ENCODE peak calls at places on chromosomes 12 and 14, in six cellular contexts. E, J, D, Y, K and X are unnamed samples. For H3K9me3, the result is how much of the 10 kb centered on the place peaks cover.

GRCh38 chr14:101022121-101022520 is 118.6 kb upstream of the RTL1 start:
- DNase-seq in D (no peak), K (peak), Y (no peak), E (peak), J (no peak), X (peak)

GRCh38 chr14:73640796-73641195 is 4.0 kb upstream of the DNAL1 start:
- DNase-seq in E (no peak), Y (no peak), J (no peak), D (no peak), K (no peak), X (no peak)

GRCh38 chr12:113003631-113004030 is 25.3 kb downstream of the OAS2 start:
- DNase-seq in Y (no peak), J (no peak), E (no peak), K (no peak), D (no peak), X (no peak)

GRCh38 chr12:644818-645552 is 18.3 kb downstream of the NINJ2 start:
- DNase-seq in Y (no peak), K (no peak), E (peak), D (no peak), J (no peak), X (no peak)

GRCh38 chr14:103550451-103551337 is 11.8 kb downstream of the BAG5 start:
- DNase-seq in K (no peak), D (no peak), Y (no peak), J (no peak), E (peak), X (no peak)

GRCh38 chr14:68307769-68308168 is 485.1 kb downstream of the ZFP36L1 start:
- DNase-seq in E (no peak), D (no peak), Y (no peak), K (no peak), J (no peak), X (no peak)

GRCh38 chr12:63706336-63706735 is 38.0 kb upstream of the DPY19L2 start:
- DNase-seq in D (no peak), K (no peak), J (no peak), E (no peak), Y (no peak), X (no peak)

GRCh38 chr14:32453857-32454810 is 125.0 kb downstream of the AKAP6 start:
- DNase-seq in E (no peak), K (no peak), Y (no peak), J (no peak), D (no peak), X (no peak)

GRCh38 chr12:234891-235415 is 21.0 kb upstream of the SLC6A12 start:
- DNase-seq in E (no peak), K (no peak), D (no peak), J (no peak), Y (no peak), X (peak)

GRCh38 chr14:90405755-90406154 is 8.9 kb downstream of the CALM1 start:
- DNase-seq in D (no peak), K (no peak), E (no peak), Y (no peak), J (no peak), X (no peak)

GRCh38 chr12:51371295-51371953 is 19.8 kb downstream of the GALNT6 start:
- DNase-seq in D (no peak), J (peak), K (peak), Y (peak), E (peak), X (no peak)

GRCh38 chr14:97336179-97336578 is 539.0 kb downstream of the VRK1 start:
- DNase-seq in Y (no peak), K (no peak), E (no peak), J (no peak), D (no peak), X (no peak)

GRCh38 chr14:101201535-101202125 is 298.1 kb upstream of the RTL1 start:
- DNase-seq in K (peak), E (peak), J (no peak), Y (no peak), D (no peak), X (peak)

GRCh38 chr14:53149656-53150319 is 3.3 kb downstream of the DDHD1 start:
- DNase-seq in D (no peak), K (no peak), J (no peak), Y (no peak), E (no peak), X (no peak)

GRCh38 chr12:111756681-111757080 is 10.1 kb upstream of the ALDH2 start:
- DNase-seq in K (no peak), E (no peak), D (peak), Y (no peak), J (no peak), X (no peak)

GRCh38 chr14:95452176-95452889 is 64.1 kb downstream of the SYNE3 start:
- DNase-seq in Y (peak), J (peak), K (no peak), E (no peak), D (no peak), X (no peak)

GRCh38 chr14:56855891-56856461 is 45.7 kb upstream of the OTX2 start:
- DNase-seq in Y (no peak), E (no peak), K (peak), J (no peak), D (no peak), X (no peak)

GRCh38 chr12:202081-202731 is 11.8 kb downstream of the SLC6A12 start:
- DNase-seq in E (no peak), D (peak), K (no peak), J (no peak), Y (no peak), X (no peak)

GRCh38 chr14:22561661-22562579 is 27.1 kb downstream of the DAD1 start:
- DNase-seq in Y (no peak), K (no peak), E (no peak), D (no peak), J (peak), X (no peak)

GRCh38 chr12:123135688-123136087 is 15.2 kb downstream of the PITPNM2 start:
- DNase-seq in J (no peak), E (no peak), K (no peak), Y (no peak), D (no peak), X (no peak)

GRCh38 chr12:88951177-88951576 is 370.9 kb upstream of the KITLG start:
- DNase-seq in J (no peak), E (no peak), Y (no peak), K (no peak), D (no peak), X (no peak)

GRCh38 chr12:53328043-53328435 is 6.6 kb upstream of the AAAS start:
- DNase-seq in Y (peak), E (no peak), K (no peak), D (no peak), J (no peak), X (no peak)

GRCh38 chr14:23539209-23539866 is 12.2 kb downstream of the ZFHX2 start:
- DNase-seq in Y (peak), D (no peak), K (no peak), J (peak), E (no peak), X (no peak)

GRCh38 chr12:57027011-57027804 is 10.9 kb upstream of the TAC3 start:
- DNase-seq in E (no peak), K (no peak), J (no peak), Y (no peak), D (no peak), X (no peak)

GRCh38 chr14:64815257-64815656 is 64.5 kb downstream of the SPTB start:
- DNase-seq in J (no peak), Y (no peak), K (no peak), E (no peak), D (no peak), X (no peak)

GRCh38 chr12:24268663-24269186 is 319.3 kb upstream of the SOX5 start:
- DNase-seq in E (no peak), J (no peak), K (no peak), D (no peak), Y (no peak), X (no peak)
- TF ChIP-seq CTCF in E (peak), J (no peak), K (no peak), D (no peak), Y (no peak), X (no peak)

GRCh38 chr12:26309646-26310045 is 114.3 kb downstream of the SSPN start:
- DNase-seq in J (no peak), Y (no peak), E (no peak), K (no peak), D (no peak), X (no peak)
- H3K9me3 ChIP-seq in J (under half), Y (under half), E (under half), K (under half), D (under half), X (under half)

DNA sequence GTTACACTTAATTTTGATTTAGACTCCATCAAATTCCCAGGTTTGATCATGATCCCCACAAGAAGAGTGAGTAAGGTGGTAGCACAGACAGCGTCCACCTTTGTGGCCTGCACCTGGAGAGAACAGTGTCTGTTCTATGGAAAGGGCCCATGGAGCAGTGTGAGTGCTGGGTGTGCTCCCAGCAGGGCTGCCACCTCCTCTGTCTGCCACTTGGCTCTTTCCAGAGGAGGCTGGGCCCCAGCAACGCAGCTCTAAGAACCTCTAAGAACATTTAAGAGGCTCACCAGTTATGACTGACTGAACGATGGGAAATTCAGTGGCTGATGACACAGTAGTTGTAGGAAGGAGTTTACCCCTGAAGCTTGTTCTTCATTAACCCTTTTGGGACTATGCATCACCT is 17.3 kb downstream of the VDR start:
- DNase-seq in J (no peak), K (no peak), D (no peak), E (no peak), Y (no peak), X (no peak)
- TF ChIP-seq POLR2A in J (no peak), K (no peak), D (no peak), E (no peak), Y (no peak), X (no peak)

GRCh38 chr12:125744201-125744600 is 679.0 kb downstream of the AACS start:
- DNase-seq in E (no peak), K (no peak), Y (no peak), J (no peak), D (no peak), X (no peak)
- TF ChIP-seq CTCF in E (no peak), K (no peak), Y (no peak), J (no peak), D (no peak), X (no peak)

DNA sequence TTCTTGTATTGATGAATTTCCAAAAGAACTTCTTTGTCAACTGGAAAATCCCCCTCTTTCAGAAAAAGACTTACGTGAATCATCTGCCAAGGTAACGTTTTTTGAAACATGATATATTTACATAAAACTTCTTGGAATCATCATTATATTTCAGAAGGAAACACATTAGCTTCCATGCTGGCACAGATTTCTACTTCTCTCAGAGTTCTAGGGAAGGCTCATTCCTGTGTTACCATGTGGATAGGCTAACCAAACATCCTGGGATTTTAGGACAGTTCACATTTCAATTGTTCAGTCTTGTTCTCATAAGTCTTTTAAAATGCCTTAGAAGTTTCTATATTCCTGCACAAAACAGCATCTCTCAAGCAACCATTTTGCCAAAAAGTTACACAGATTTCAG is 120.2 kb upstream of the NEDD1 start:
- DNase-seq in E (no peak), Y (no peak), J (no peak), K (no peak), D (no peak), X (no peak)
- H3K9me3 ChIP-seq in E (under half), Y (under half), J (under half), K (under half), D (under half), X (under half)

GRCh38 chr12:129393357-129393937 is 510.4 kb downstream of the TMEM132D start:
- DNase-seq in D (no peak), J (no peak), E (no peak), K (no peak), Y (no peak), X (no peak)

DNA sequence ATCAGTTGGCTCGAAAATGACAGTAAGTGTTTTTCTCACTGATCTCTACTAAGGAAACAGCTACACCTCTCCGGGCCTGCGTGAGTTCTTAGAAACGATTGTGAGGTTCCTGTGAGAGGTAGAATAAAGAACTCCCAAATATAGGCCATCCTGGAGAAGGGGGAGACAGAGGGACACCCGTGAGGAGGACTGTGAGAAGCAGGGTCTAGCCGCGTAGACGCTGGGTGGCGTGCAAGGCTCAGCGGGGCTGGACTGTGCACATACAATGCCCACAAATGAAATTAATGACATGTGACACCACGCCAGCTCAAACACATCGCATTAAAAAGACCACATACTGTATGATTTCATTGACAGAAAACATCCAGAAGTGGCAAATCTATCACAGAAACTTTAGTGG is 509.4 kb downstream of the TMEM132D start:
- DNase-seq in Y (no peak), D (no peak), J (no peak), K (no peak), E (no peak), X (no peak)
- TF ChIP-seq POLR2A in Y (no peak), D (no peak), J (no peak), K (no peak), E (no peak), X (no peak)

GRCh38 chr12:99390707-99391106 is 256.8 kb upstream of the GARIN6 start:
- DNase-seq in K (no peak), E (peak), D (no peak), J (no peak), Y (peak), X (no peak)
- TF ChIP-seq CTCF in K (no peak), E (peak), D (no peak), J (no peak), Y (peak), X (no peak)